ENCODE peak calls at places on chromosomes 5 and 9, in ten cellular contexts. M is dermis microvascular lymphatic vessel endothelial cell, R is erythroblast, P is posterior cingulate gyrus, N is nucleus accumbens, A is amniotic stem cell, H is HT1080, Y is heart right ventricle, E is A172, F is GM23338. W is an unnamed sample.

GRCh38 chr5:37735649-37736347 is 104.0 kb downstream of the GDNF start:
- DNase-seq in M (peak; percentile 45), R (peak; percentile 25), P (peak; percentile 55), N (peak; percentile 48), A (no peak), H (peak; percentile 82), Y (no peak), E (no peak), F (no peak), W (no peak)

GRCh38 chr9:122387526-122387925 is 16.7 kb downstream of the PTGS1 start:
- DNase-seq in M (peak; percentile 66), R (no peak), P (no peak), N (no peak), A (no peak), H (no peak), Y (no peak), E (no peak), F (no peak), W (no peak)

GRCh38 chr9:92911496-92912475 is 33.9 kb upstream of the ZNF484 start:
- DNase-seq in M (no peak), R (no peak), P (no peak), N (no peak), A (no peak), H (no peak), Y (no peak), E (no peak), F (no peak), W (no peak)

GRCh38 chr5:137960819-137961218 is 71.6 kb downstream of the PKD2L2 start:
- DNase-seq in M (no peak), R (peak; percentile 36), P (no peak), N (no peak), A (no peak), H (no peak), Y (no peak), E (no peak), F (no peak), W (no peak)

GRCh38 chr5:169003721-169004481 is 297.0 kb downstream of the SLIT3 start:
- DNase-seq in M (no peak), R (no peak), P (peak; percentile 27), N (no peak), A (no peak), H (no peak), Y (no peak), E (no peak), F (peak; percentile 52), W (peak; percentile 48)

GRCh38 chr5:155264809-155265208 is 251.3 kb downstream of the KIF4B start:
- DNase-seq in M (no peak), R (no peak), P (no peak), N (no peak), A (no peak), H (no peak), Y (no peak), E (no peak), F (no peak), W (no peak)

GRCh38 chr5:160293901-160294561 is 18.3 kb downstream of the CCNJL start:
- DNase-seq in M (no peak), R (no peak), P (no peak), N (no peak), A (no peak), H (no peak), Y (no peak), E (no peak), F (peak; percentile 83), W (no peak)

GRCh38 chr5:45507174-45507573 is 189.0 kb downstream of the HCN1 start:
- DNase-seq in M (no peak), R (no peak), P (peak; percentile 61), N (no peak), A (no peak), H (peak; percentile 42), Y (no peak), E (peak; percentile 22), F (peak; percentile 11), W (no peak)

GRCh38 chr5:33841829-33842228 is 50.0 kb downstream of the ADAMTS12 start:
- DNase-seq in M (no peak), R (no peak), P (no peak), N (no peak), A (no peak), H (peak; percentile 49), Y (no peak), E (no peak), F (no peak), W (no peak)

GRCh38 chr5:166165600-166165999 is 2125.8 kb upstream of the WWC1 start:
- DNase-seq in M (no peak), R (no peak), P (no peak), N (no peak), A (no peak), H (peak; percentile 0), Y (no peak), E (peak; percentile 26), F (peak; percentile 71), W (no peak)

GRCh38 chr5:66595877-66596790 is at the start of gene MAST4:
- DNase-seq in M (peak; percentile 85), R (peak; percentile 88), P (peak; percentile 86), N (peak; percentile 46), A (peak; percentile 18), H (peak; percentile 68), Y (peak; percentile 93), E (peak; percentile 14), F (peak; percentile 95), W (peak; percentile 91)

GRCh38 chr9:93533863-93534262 is 42.5 kb upstream of the PHF2 start:
- DNase-seq in M (no peak), R (no peak), P (no peak), N (no peak), A (no peak), H (no peak), Y (no peak), E (no peak), F (peak; percentile 44), W (no peak)

GRCh38 chr9:121942313-121942712 is 150.8 kb downstream of the TTLL11 start:
- DNase-seq in M (no peak), R (no peak), P (no peak), N (no peak), A (no peak), H (no peak), Y (no peak), E (no peak), F (no peak), W (no peak)

GRCh38 chr9:113255431-113255830 is 19.9 kb downstream of the CDC26 start:
- DNase-seq in M (no peak), R (no peak), P (no peak), N (no peak), A (no peak), H (no peak), Y (no peak), E (no peak), F (no peak), W (no peak)

GRCh38 chr9:134317431-134318414 is 8.5 kb upstream of the RXRA start:
- DNase-seq in M (no peak), R (peak; percentile 49), P (no peak), N (no peak), A (peak; percentile 42), H (no peak), Y (peak; percentile 8), E (peak; percentile 41), F (no peak), W (peak; percentile 14)

GRCh38 chr5:161034456-161034855 is 182.4 kb upstream of the ATP10B start:
- DNase-seq in M (no peak), R (no peak), P (no peak), N (no peak), A (no peak), H (no peak), Y (no peak), E (no peak), F (no peak), W (no peak)

GRCh38 chr5:142327111-142327842 is 2.5 kb upstream of the SPRY4 start:
- DNase-seq in M (no peak), R (no peak), P (no peak), N (no peak), A (no peak), H (peak; percentile 83), Y (no peak), E (peak; percentile 58), F (peak; percentile 65), W (no peak)

GRCh38 chr5:96113170-96113939 is 151.7 kb upstream of the ELL2 start:
- DNase-seq in M (no peak), R (no peak), P (no peak), N (no peak), A (no peak), H (no peak), Y (peak; percentile 36), E (no peak), F (no peak), W (no peak)

GRCh38 chr5:83720805-83721431 is at the start of gene HAPLN1:
- DNase-seq in M (no peak), R (no peak), P (no peak), N (no peak), A (no peak), H (no peak), Y (no peak), E (peak; percentile 13), F (peak; percentile 59), W (no peak)

GRCh38 chr9:104177003-104177611 is 83.0 kb downstream of the SMC2 start:
- DNase-seq in M (peak; percentile 4), R (peak; percentile 5), P (no peak), N (no peak), A (no peak), H (peak; percentile 56), Y (no peak), E (peak; percentile 32), F (peak; percentile 53), W (no peak)

GRCh38 chr9:79131876-79132377 is 439.8 kb upstream of the TLE4 start:
- DNase-seq in M (no peak), R (no peak), P (no peak), N (no peak), A (no peak), H (no peak), Y (no peak), E (no peak), F (peak; percentile 15), W (no peak)

GRCh38 chr9:134320916-134321570 is 5.2 kb upstream of the RXRA start:
- DNase-seq in M (no peak), R (no peak), P (no peak), N (no peak), A (no peak), H (no peak), Y (peak; percentile 53), E (no peak), F (no peak), W (no peak)

GRCh38 chr9:117414220-117414905 is 494 bp downstream of the ASTN2 start:
- DNase-seq in M (peak; percentile 9), R (no peak), P (peak; percentile 34), N (peak; percentile 51), A (no peak), H (no peak), Y (peak; percentile 25), E (no peak), F (peak; percentile 66), W (no peak)

GRCh38 chr5:18281947-18282557 is 647.8 kb downstream of the TAF11L14 start:
- DNase-seq in M (peak; percentile 38), R (peak; percentile 1), P (no peak), N (no peak), A (peak; percentile 4), H (peak; percentile 17), Y (no peak), E (peak; percentile 69), F (peak; percentile 32), W (no peak)

GRCh38 chr9:89428901-89429890 is 68.7 kb downstream of the SEMA4D start:
- DNase-seq in M (peak; percentile 31), R (peak; percentile 39), P (no peak), N (no peak), A (no peak), H (no peak), Y (no peak), E (no peak), F (peak; percentile 92), W (no peak)

GRCh38 chr9:106467113-106467846 is 395.7 kb upstream of the ZNF462 start:
- DNase-seq in M (no peak), R (no peak), P (no peak), N (no peak), A (no peak), H (no peak), Y (no peak), E (no peak), F (peak; percentile 86), W (no peak)

GRCh38 chr5:7849531-7850240 is 1.2 kb downstream of the CFAP90 start:
- DNase-seq in M (no peak), R (peak; percentile 14), P (peak; percentile 30), N (no peak), A (no peak), H (no peak), Y (no peak), E (no peak), F (peak; percentile 79), W (no peak)

GRCh38 chr5:160209917-160210316 is 19.4 kb upstream of the FABP6 start:
- DNase-seq in M (no peak), R (no peak), P (no peak), N (no peak), A (no peak), H (no peak), Y (no peak), E (no peak), F (no peak), W (no peak)

W was measured in uterus.